ENCODE peak calls at places on chromosomes 1 and 21, in four cellular contexts. H is prostate gland, B is astrocyte, G is colonic mucosa. S is an unnamed sample. For H3K36me3, the result is how much of the 10 kb centered on the place peaks cover.

GRCh38 chr1:239308701-239309333 is 77.6 kb upstream of the CHRM3 start:
- DNase-seq in H (no peak), B (no peak), G (peak), S (no peak)

GRCh38 chr1:89946532-89946931 is 48.4 kb upstream of the ZNF326 start:
- DNase-seq in H (no peak), B (no peak), G (no peak), S (no peak)

GRCh38 chr1:168234846-168235547 is 9.2 kb downstream of the SFT2D2 start:
- DNase-seq in H (no peak), B (peak), G (no peak), S (no peak)

GRCh38 chr1:230568676-230569075 is 73.6 kb upstream of the COG2 start:
- DNase-seq in H (no peak), B (no peak), G (no peak), S (no peak)

GRCh38 chr1:32817815-32818786 is 648 bp downstream of the S100PBP start:
- DNase-seq in H (peak), B (peak), G (peak), S (no peak)

GRCh38 chr1:21292991-21293536 is 2.8 kb upstream of the ECE1 start:
- DNase-seq in H (no peak), B (no peak), G (no peak), S (peak)

GRCh38 chr1:203537806-203538464 is 44.0 kb downstream of the OPTC start:
- DNase-seq in H (peak), B (peak), G (peak), S (no peak)

GRCh38 chr1:151596166-151596933 is 15.5 kb upstream of the SNX27 start:
- DNase-seq in H (no peak), B (peak), G (no peak), S (no peak)

GRCh38 chr1:47712596-47713299 is 274.9 kb downstream of the FOXD2 start:
- DNase-seq in H (no peak), B (no peak), G (no peak), S (no peak)

GRCh38 chr1:246836647-246837046 is 95.1 kb downstream of the AHCTF1 start:
- DNase-seq in H (no peak), B (no peak), G (no peak), S (no peak)

GRCh38 chr1:61506944-61507343 is 218.0 kb downstream of the TM2D1 start:
- DNase-seq in H (no peak), B (no peak), G (no peak), S (no peak)

GRCh38 chr1:155117610-155118009 is 10.1 kb upstream of the EFNA1 start:
- DNase-seq in H (no peak), B (no peak), G (no peak), S (no peak)

GRCh38 chr1:208044568-208045241 is 133.8 kb upstream of the CD34 start:
- DNase-seq in H (no peak), B (no peak), G (no peak), S (no peak)

GRCh38 chr1:230542681-230543080 is 99.6 kb upstream of the COG2 start:
- DNase-seq in H (no peak), B (peak), G (no peak), S (no peak)

GRCh38 chr1:237386362-237387143 is 344.6 kb downstream of the RYR2 start:
- DNase-seq in H (no peak), B (peak), G (no peak), S (no peak)

GRCh38 chr21:44636209-44637017 is 743 bp upstream of the KRTAP10-10 start:
- DNase-seq in H (no peak), B (no peak), G (no peak), S (no peak)

DNA sequence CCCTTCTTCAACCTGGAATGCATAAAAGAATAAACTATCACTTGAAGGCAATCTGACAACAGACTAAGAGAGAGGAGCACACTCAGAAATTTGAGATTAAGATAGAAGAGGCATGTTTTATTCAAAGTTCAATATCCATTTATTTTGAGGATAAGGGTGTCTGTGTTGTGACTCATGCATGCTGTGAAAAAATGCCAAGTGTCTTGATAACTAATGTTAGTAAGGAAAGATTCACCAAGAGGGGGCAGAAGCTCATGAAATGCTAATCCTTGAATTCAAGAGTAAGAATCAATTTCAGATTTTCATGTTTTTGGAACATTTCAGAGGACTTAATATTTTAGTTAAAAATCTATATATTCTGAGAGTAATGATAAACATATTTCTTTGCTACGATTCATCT is 94.0 kb downstream of the IFI44 start:
- DNase-seq in H (no peak), B (peak), G (no peak), S (no peak)
- TF ChIP-seq CTCF in H (no peak), B (no peak), G (no peak), S (no peak)

DNA sequence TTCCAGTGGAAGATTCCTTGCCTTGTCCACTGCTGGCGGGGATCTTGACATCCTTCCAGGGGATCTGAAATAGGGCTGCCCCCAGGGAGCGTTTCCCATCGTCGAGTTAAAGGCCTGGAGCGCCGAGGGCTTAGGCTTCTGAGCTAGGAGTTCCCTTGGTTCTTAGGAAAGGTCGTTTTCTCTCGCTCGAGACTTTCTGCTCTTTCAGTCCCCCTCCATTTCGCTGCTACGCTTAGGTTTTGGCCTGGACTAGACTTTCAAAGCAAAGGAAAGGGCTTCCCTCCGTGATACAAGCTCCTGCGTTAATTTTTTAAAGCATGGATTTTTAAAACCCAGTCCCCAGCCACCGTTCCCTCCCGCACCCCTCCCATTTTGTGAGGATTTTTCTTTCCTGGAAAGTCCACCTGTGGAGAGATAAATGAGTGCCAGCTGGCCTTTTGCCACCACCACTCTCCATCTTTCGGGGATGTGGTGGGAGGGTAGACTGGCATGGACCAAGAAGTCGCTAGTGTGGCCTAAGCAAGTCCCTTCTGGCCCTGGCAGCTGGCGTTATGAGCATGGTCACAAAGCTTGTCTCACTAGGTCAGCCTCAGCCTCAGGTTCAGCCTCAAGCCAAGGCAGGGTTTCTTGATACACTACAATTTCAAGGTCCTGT is 9.2 kb downstream of the NR5A2 start:
- DNase-seq in H (no peak), B (no peak), G (peak), S (no peak)
- H3K4me3 ChIP-seq in H (no peak), B (no peak), G (peak), S (no peak)

GRCh38 chr21:46568562-46568961 is 36.3 kb downstream of the S100B start:
- DNase-seq in H (no peak), B (no peak), G (no peak), S (no peak)
- H3K36me3 ChIP-seq in H (under half), B (under half), G (under half), S (under half)

GRCh38 chr1:41361028-41361494 is at the start of gene FOXO6:
- DNase-seq in H (peak), B (peak), G (peak), S (peak)
- TF ChIP-seq CTCF in H (no peak), B (no peak), G (no peak), S (no peak)